ENCODE peak calls at places on chromosomes 13 and 19, in five cellular contexts. One of them, this sample, is unnamed. For H3K4me1 and H3K36me3, the result is how much of the 10 kb centered on the place peaks cover.

GRCh38 chr19:17454579-17454978 is 6.1 kb upstream of the TMEM221 start:
- DNase-seq in upper lobe of left lung: no peak
- DNase-seq in GM23338: peak
- DNase-seq in tibial artery: no peak
- DNase-seq in cardiac muscle cell: peak
- DNase-seq in this sample: no peak

GRCh38 chr13:91032104-91032503 is 315.4 kb upstream of the MIR17HG start:
- DNase-seq in upper lobe of left lung: no peak
- DNase-seq in GM23338: no peak
- DNase-seq in tibial artery: no peak
- DNase-seq in cardiac muscle cell: no peak
- DNase-seq in this sample: no peak

GRCh38 chr13:73948848-73949529 is 185.2 kb downstream of the KLF12 start:
- DNase-seq in upper lobe of left lung: no peak
- DNase-seq in GM23338: no peak
- DNase-seq in tibial artery: no peak
- DNase-seq in cardiac muscle cell: no peak
- DNase-seq in this sample: no peak

GRCh38 chr19:38989066-38989605 is 13.6 kb upstream of the FBXO17 start:
- DNase-seq in upper lobe of left lung: no peak
- DNase-seq in GM23338: peak
- DNase-seq in tibial artery: no peak
- DNase-seq in cardiac muscle cell: peak
- DNase-seq in this sample: no peak

GRCh38 chr19:9586764-9587163 is 2.5 kb upstream of the ZNF121 start:
- DNase-seq in upper lobe of left lung: no peak
- DNase-seq in GM23338: peak
- DNase-seq in tibial artery: no peak
- DNase-seq in cardiac muscle cell: peak
- DNase-seq in this sample: peak

GRCh38 chr13:40562975-40563349 is 103.5 kb downstream of the FOXO1 start:
- DNase-seq in upper lobe of left lung: peak
- DNase-seq in GM23338: no peak
- DNase-seq in tibial artery: no peak
- DNase-seq in cardiac muscle cell: no peak
- DNase-seq in this sample: no peak

GRCh38 chr13:63048648-63049047 is 1633.0 kb upstream of the PCDH20 start:
- DNase-seq in upper lobe of left lung: no peak
- DNase-seq in GM23338: peak
- DNase-seq in tibial artery: no peak
- DNase-seq in cardiac muscle cell: no peak
- DNase-seq in this sample: no peak

GRCh38 chr13:76758738-76759137 is 127.5 kb downstream of the KCTD12 start:
- DNase-seq in upper lobe of left lung: no peak
- DNase-seq in GM23338: no peak
- DNase-seq in tibial artery: no peak
- DNase-seq in cardiac muscle cell: no peak
- DNase-seq in this sample: no peak

GRCh38 chr19:48444129-48444932 is 1.5 kb upstream of the GRWD1 start:
- DNase-seq in upper lobe of left lung: peak
- DNase-seq in GM23338: peak
- DNase-seq in tibial artery: no peak
- DNase-seq in cardiac muscle cell: no peak
- DNase-seq in this sample: no peak

GRCh38 chr13:72386138-72386684 is 341.2 kb downstream of the MZT1 start:
- DNase-seq in upper lobe of left lung: no peak
- DNase-seq in GM23338: no peak
- DNase-seq in tibial artery: no peak
- DNase-seq in cardiac muscle cell: no peak
- DNase-seq in this sample: no peak

DNA sequence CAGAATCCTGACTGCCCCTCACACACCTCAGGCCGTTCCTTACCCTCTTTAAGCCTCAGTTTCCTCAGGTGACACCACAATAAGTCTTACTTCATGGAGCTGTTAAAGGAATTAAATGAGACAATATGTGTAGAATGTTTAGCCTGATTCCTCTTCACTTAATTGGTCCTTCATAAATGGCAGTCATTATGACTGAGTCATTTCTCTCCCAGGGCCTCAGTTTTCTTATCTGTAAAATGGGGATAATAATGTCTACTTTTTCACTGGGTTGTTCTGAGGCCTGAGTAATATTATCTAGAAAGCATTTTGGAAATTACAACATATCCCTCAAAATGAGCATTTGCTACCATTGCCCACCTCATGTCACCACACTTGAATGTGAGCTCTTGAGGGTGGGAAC is 21.6 kb downstream of the POU2F2 start:
- DNase-seq in upper lobe of left lung: no peak
- DNase-seq in GM23338: no peak
- DNase-seq in tibial artery: no peak
- DNase-seq in cardiac muscle cell: no peak
- DNase-seq in this sample: no peak
- H3K4me1 ChIP-seq in upper lobe of left lung: under half
- H3K4me1 ChIP-seq in GM23338: under half
- H3K4me1 ChIP-seq in tibial artery: under half
- H3K4me1 ChIP-seq in cardiac muscle cell: under half
- H3K4me1 ChIP-seq in this sample: under half

GRCh38 chr13:111286162-111286561 is 34.3 kb upstream of the TEX29 start:
- DNase-seq in upper lobe of left lung: no peak
- DNase-seq in GM23338: peak
- DNase-seq in tibial artery: no peak
- DNase-seq in cardiac muscle cell: no peak
- DNase-seq in this sample: no peak
- H3K36me3 ChIP-seq in upper lobe of left lung: half or more
- H3K36me3 ChIP-seq in GM23338: under half
- H3K36me3 ChIP-seq in tibial artery: half or more
- H3K36me3 ChIP-seq in cardiac muscle cell: under half
- H3K36me3 ChIP-seq in this sample: half or more

DNA sequence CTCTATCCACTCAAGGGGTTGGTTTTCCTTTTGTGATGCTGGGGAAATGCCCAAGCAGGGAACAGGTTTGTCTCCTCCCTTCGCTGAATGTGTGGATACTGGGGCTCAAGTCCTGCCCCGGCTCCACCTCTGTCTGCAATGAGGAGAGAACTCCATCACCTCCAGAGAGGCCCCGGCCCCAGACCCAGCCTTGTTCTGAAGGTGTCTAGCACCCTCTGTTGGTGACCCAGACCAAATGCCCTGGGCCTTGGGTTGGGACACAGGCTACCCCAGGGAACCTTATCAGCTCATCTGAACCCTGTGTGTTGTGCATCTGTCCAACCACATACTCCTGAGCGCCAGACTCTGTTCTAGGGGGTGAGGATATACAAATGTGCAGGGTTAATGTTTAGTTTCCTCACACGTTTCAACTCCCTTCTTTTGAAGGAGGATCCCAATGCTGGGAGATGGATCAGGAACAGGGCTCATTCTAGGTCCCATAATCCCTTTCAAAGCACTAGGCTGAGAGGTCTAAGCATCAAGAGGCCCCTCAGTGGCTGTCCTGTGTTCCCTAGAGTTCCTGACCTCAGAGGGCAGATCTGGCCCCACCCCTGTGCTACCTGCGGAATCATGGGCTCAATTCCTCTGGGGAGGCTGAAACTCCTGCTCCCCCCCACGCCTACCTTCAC is 112.5 kb upstream of the SLC7A1 start:
- DNase-seq in upper lobe of left lung: no peak
- DNase-seq in GM23338: peak
- DNase-seq in tibial artery: no peak
- DNase-seq in cardiac muscle cell: peak
- DNase-seq in this sample: no peak
- TF ChIP-seq CTCF in upper lobe of left lung: peak
- TF ChIP-seq CTCF in GM23338: peak
- TF ChIP-seq CTCF in tibial artery: peak
- TF ChIP-seq CTCF in cardiac muscle cell: peak
- TF ChIP-seq CTCF in this sample: peak

GRCh38 chr19:18844806-18845329 is 13.1 kb downstream of the UPF1 start:
- DNase-seq in upper lobe of left lung: no peak
- DNase-seq in GM23338: no peak
- DNase-seq in tibial artery: no peak
- DNase-seq in cardiac muscle cell: no peak
- DNase-seq in this sample: no peak
- H3K4me1 ChIP-seq in upper lobe of left lung: half or more
- H3K4me1 ChIP-seq in GM23338: under half
- H3K4me1 ChIP-seq in tibial artery: half or more
- H3K4me1 ChIP-seq in cardiac muscle cell: under half
- H3K4me1 ChIP-seq in this sample: under half

DNA sequence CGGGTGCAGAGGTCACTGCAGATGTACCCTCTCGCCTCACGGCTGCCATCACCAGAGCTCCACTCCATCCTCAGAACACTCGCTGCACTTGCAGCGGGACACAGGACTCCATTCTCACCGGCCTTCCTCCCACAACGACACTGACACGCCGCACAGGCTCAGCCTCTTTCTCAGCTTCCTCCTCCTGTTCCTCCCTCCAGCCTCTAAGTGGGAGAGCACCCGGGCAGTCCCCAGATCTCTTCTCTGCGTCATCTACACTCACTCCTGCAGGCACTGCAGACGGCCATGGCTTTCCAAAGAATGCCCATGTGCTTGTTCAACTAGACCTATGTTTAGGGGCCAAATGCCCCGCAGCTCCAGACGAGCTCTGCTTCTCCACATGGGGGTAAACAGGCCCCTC is 14.3 kb upstream of the FKRP start:
- DNase-seq in upper lobe of left lung: no peak
- DNase-seq in GM23338: no peak
- DNase-seq in tibial artery: no peak
- DNase-seq in cardiac muscle cell: no peak
- DNase-seq in this sample: no peak
- H3K36me3 ChIP-seq in upper lobe of left lung: half or more
- H3K36me3 ChIP-seq in GM23338: under half
- H3K36me3 ChIP-seq in tibial artery: half or more
- H3K36me3 ChIP-seq in cardiac muscle cell: under half
- H3K36me3 ChIP-seq in this sample: half or more

DNA sequence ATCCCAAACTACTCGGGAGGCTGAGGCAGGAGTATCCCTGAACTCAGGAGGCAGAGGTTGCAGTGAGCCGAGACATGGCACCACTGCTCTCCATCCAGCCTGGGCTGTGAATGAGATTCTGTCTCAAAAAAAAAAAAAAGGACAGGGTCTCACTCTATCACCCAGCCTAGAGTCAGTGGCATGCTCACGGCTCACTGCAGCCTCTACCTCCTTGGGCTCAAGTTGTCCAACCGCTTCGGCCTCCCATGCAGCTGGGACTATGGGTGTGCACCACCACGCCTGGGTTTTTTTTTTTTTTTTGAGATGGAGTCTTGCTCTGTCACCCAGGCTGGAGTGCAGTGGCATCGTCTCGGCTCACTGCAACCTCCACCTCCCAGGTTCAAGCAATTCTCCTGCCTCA is 14.6 kb downstream of the MKNK2 start:
- DNase-seq in upper lobe of left lung: no peak
- DNase-seq in GM23338: no peak
- DNase-seq in tibial artery: no peak
- DNase-seq in cardiac muscle cell: no peak
- DNase-seq in this sample: no peak
- TF ChIP-seq CTCF in upper lobe of left lung: no peak
- TF ChIP-seq CTCF in GM23338: no peak
- TF ChIP-seq CTCF in tibial artery: no peak
- TF ChIP-seq CTCF in cardiac muscle cell: no peak
- TF ChIP-seq CTCF in this sample: no peak

GRCh38 chr19:50673118-50673517 is 23.9 kb downstream of the C19orf81 start:
- DNase-seq in upper lobe of left lung: no peak
- DNase-seq in GM23338: peak
- DNase-seq in tibial artery: no peak
- DNase-seq in cardiac muscle cell: no peak
- DNase-seq in this sample: no peak
- H3K4me1 ChIP-seq in upper lobe of left lung: under half
- H3K4me1 ChIP-seq in GM23338: under half
- H3K4me1 ChIP-seq in tibial artery: under half
- H3K4me1 ChIP-seq in cardiac muscle cell: under half
- H3K4me1 ChIP-seq in this sample: under half

GRCh38 chr19:41898235-41898634 is 15.3 kb downstream of the ARHGEF1 start:
- DNase-seq in upper lobe of left lung: peak
- DNase-seq in GM23338: no peak
- DNase-seq in tibial artery: no peak
- DNase-seq in cardiac muscle cell: no peak
- DNase-seq in this sample: no peak
- H3K36me3 ChIP-seq in upper lobe of left lung: half or more
- H3K36me3 ChIP-seq in GM23338: under half
- H3K36me3 ChIP-seq in tibial artery: half or more
- H3K36me3 ChIP-seq in cardiac muscle cell: under half
- H3K36me3 ChIP-seq in this sample: half or more

GRCh38 chr19:30407310-30407709 is 35.1 kb downstream of the ZNF536 start:
- DNase-seq in upper lobe of left lung: no peak
- DNase-seq in GM23338: no peak
- DNase-seq in tibial artery: no peak
- DNase-seq in cardiac muscle cell: no peak
- DNase-seq in this sample: no peak

GRCh38 chr19:30406220-30406944 is 34.2 kb downstream of the ZNF536 start:
- DNase-seq in upper lobe of left lung: no peak
- DNase-seq in GM23338: peak
- DNase-seq in tibial artery: no peak
- DNase-seq in cardiac muscle cell: peak
- DNase-seq in this sample: no peak

GRCh38 chr19:30416375-30416774 is 44.2 kb downstream of the ZNF536 start:
- DNase-seq in upper lobe of left lung: no peak
- DNase-seq in GM23338: no peak
- DNase-seq in tibial artery: no peak
- DNase-seq in cardiac muscle cell: no peak
- DNase-seq in this sample: no peak

GRCh38 chr19:30408734-30409301 is 36.6 kb downstream of the ZNF536 start:
- DNase-seq in upper lobe of left lung: no peak
- DNase-seq in GM23338: no peak
- DNase-seq in tibial artery: no peak
- DNase-seq in cardiac muscle cell: no peak
- DNase-seq in this sample: no peak

GRCh38 chr19:30411714-30412113 is 39.5 kb downstream of the ZNF536 start:
- DNase-seq in upper lobe of left lung: no peak
- DNase-seq in GM23338: no peak
- DNase-seq in tibial artery: no peak
- DNase-seq in cardiac muscle cell: no peak
- DNase-seq in this sample: no peak
- TF ChIP-seq CTCF in upper lobe of left lung: no peak
- TF ChIP-seq CTCF in GM23338: no peak
- TF ChIP-seq CTCF in tibial artery: no peak
- TF ChIP-seq CTCF in cardiac muscle cell: no peak
- TF ChIP-seq CTCF in this sample: no peak

DNA sequence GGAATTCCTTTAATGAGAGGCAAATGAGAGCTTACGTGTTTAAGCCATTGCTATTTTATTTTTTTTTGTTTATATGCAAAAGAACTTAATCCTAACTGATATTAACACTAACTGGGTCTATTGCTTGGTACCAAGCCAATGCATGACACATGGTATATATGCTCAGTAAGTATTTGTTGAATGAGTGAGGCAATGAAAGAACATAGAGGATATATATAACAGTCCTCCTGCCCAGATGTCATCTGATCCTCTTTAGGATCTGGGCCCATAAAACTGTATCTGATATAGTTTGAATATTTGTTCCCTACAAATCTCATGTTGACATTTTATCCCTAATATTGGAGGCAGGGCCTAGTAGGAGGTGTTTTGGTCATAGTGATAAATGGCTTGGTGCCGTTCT is 13.0 kb upstream of the ALOX5AP start:
- DNase-seq in upper lobe of left lung: no peak
- DNase-seq in GM23338: no peak
- DNase-seq in tibial artery: no peak
- DNase-seq in cardiac muscle cell: no peak
- DNase-seq in this sample: no peak
- H3K4me1 ChIP-seq in upper lobe of left lung: under half
- H3K4me1 ChIP-seq in GM23338: under half
- H3K4me1 ChIP-seq in tibial artery: under half
- H3K4me1 ChIP-seq in cardiac muscle cell: under half
- H3K4me1 ChIP-seq in this sample: under half